ENCODE peak calls at places on chromosome 17, in six cellular contexts. T, D, Y, Q, W and M are unnamed samples.

GRCh38 chr17:67841992-67842391 is 16.7 kb downstream of the BPTF start:
- DNase-seq in W (no peak), T (no peak), D (no peak), Q (no peak), Y (no peak), M (no peak)

GRCh38 chr17:29645516-29646051 is 22.9 kb upstream of the CORO6 start:
- DNase-seq in Q (peak), W (peak), Y (no peak), T (no peak), D (no peak), M (peak)

GRCh38 chr17:39603304-39604016 is 4.3 kb downstream of the NEUROD2 start:
- DNase-seq in W (no peak), Y (no peak), T (no peak), D (no peak), Q (no peak), M (no peak)

GRCh38 chr17:546456-546855 is 168.2 kb downstream of the VPS53 start:
- DNase-seq in W (no peak), Q (no peak), T (no peak), D (no peak), Y (no peak), M (no peak)

GRCh38 chr17:81492202-81492601 is 20.4 kb downstream of the ACTG1 start:
- DNase-seq in W (no peak), D (no peak), Y (no peak), Q (no peak), T (no peak), M (no peak)

GRCh38 chr17:57422574-57423164 is 166.3 kb downstream of the MSI2 start:
- DNase-seq in D (no peak), Y (no peak), Q (no peak), T (peak), W (no peak), M (no peak)

GRCh38 chr17:16924701-16925440 is 47.0 kb downstream of the TNFRSF13B start:
- DNase-seq in Y (no peak), W (no peak), Q (no peak), D (no peak), T (no peak), M (no peak)

GRCh38 chr17:12128946-12129345 is 108.3 kb downstream of the MAP2K4 start:
- DNase-seq in T (no peak), W (no peak), Q (no peak), Y (no peak), D (no peak), M (no peak)

GRCh38 chr17:9090641-9091096 is 69.4 kb downstream of the NTN1 start:
- DNase-seq in Q (no peak), W (no peak), D (no peak), T (no peak), Y (no peak), M (no peak)

GRCh38 chr17:2996208-2996855 is 67.1 kb downstream of the OR1D5 start:
- DNase-seq in W (peak), T (no peak), Q (no peak), Y (no peak), D (no peak), M (no peak)

GRCh38 chr17:57086069-57086930 is 1.3 kb downstream of the AKAP1 start:
- DNase-seq in W (peak), T (no peak), D (no peak), Q (peak), Y (peak), M (no peak)

GRCh38 chr17:12519956-12520594 is 145.6 kb upstream of the MYOCD start:
- DNase-seq in Y (no peak), D (no peak), T (no peak), W (no peak), Q (no peak), M (no peak)

GRCh38 chr17:12053552-12053951 is 32.9 kb downstream of the MAP2K4 start:
- DNase-seq in Q (no peak), Y (peak), W (no peak), D (no peak), T (no peak), M (no peak)

GRCh38 chr17:75047398-75048098 is 523 bp downstream of the KCTD2 start:
- DNase-seq in W (no peak), D (no peak), Q (no peak), T (no peak), Y (peak), M (no peak)

GRCh38 chr17:17387461-17388362 is 84.5 kb downstream of the NT5M start:
- DNase-seq in W (peak), Q (no peak), D (peak), Y (peak), T (no peak), M (no peak)

DNA sequence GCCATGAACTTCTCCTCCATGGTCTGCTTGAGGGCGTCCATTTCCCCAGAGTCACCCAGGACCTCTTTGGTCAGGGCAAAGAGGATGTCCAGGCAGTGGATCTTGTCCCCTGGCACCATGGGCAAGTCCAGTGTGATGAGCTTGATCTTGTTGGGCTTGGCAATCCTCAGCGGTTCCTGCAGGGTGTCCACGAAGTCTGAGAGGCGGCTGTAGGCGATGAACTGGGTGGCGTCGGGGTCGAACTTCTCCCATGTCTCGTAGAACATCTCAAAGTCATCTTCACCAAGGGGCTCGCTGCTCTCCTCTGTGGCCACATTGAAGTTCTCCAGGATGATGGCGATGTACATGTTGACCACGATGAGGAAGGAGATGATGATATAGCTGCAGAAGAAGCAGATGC is 9.0 kb upstream of the CD79B start:
- DNase-seq in Q (no peak), W (no peak), Y (no peak), T (no peak), D (no peak), M (no peak)
- TF ChIP-seq POLR2AphosphoS5 in Q (no peak), W (no peak), Y (no peak), T (no peak), D (no peak), M (no peak)

DNA sequence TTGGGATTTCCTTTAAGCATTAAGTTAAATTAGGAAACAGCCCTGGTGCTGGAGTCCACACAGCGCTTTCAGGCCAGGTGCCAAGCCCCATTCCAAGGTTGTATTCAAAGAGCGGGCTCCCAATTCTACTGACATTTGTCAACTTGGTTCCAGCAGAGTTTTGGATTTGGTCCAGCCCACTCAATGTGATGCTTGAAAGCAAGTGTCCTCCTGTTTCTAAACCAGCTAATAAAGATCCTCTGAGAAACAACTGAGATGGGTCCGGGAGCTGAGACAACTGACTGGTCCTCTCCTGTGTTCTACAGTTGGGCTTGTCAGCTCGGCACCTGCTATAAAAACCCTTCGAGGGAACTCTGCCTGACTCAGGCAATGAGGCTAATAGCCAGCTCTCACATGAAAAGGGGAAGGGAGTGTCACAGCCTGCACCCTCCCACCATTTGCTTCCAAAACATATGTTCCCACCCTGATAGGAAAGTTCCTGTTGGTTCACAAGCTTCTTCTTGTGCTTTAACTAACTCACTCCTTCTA is 11.4 kb downstream of the ERN1 start:
- DNase-seq in Y (no peak), T (no peak), D (no peak), Q (no peak), W (peak), M (peak)
- TF ChIP-seq POLR2AphosphoS5 in Y (no peak), T (no peak), D (no peak), Q (no peak), W (no peak), M (peak)

DNA sequence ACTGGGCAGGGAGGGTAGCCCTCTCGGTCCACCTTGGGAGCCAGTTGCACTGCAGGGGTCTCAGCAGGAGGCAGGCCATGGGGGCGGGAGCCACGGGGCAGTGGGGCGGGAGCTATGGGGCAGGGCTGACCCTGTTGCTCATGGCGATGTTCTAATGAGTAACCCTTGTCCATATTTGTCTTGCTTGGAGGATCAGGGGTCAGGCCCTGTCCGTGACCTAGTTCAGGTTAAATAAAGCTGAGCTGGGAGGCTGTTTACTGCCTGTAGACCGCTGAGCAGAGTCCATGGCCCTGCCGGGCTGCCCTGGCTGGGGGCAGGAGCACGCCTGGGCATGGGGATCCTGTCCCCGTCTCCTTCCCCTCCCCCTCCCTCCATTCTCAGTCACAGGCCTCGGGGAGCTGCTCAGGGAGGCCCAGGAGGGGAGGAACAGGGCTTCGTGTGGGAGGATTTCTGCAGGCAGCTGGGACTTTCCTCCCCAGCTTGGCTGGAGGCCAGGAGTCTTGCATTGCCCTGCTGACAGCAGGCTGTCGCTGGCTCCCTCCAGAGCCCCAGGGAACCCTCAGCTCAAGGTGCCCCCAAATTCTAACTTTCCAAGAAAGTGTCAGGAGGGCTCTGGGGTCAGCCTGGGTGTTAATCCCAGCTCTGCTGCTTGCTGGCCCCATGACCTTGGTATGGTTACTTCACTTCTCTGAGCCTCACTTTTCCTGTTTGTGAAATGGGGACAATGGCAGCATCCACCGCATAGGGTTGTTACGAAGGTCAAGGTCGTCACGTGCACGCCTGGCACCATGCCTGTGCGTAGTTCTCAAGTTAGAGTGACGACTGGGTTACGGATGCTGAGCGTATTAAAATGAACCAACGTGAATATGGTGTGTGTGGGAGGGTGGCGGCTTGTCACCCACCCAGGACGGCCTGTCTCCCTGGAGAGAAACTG is 6.1 kb upstream of the SERPINF2 start:
- DNase-seq in T (no peak), D (no peak), Y (no peak), Q (peak), W (peak), M (peak)
- TF ChIP-seq POLR2AphosphoS5 in T (peak), D (no peak), Y (no peak), Q (no peak), W (no peak), M (peak)

GRCh38 chr17:72518333-72518732 is 397.5 kb downstream of the SOX9 start:
- DNase-seq in Q (no peak), T (no peak), W (no peak), Y (no peak), D (no peak), M (no peak)

GRCh38 chr17:72519598-72519936 is 398.7 kb downstream of the SOX9 start:
- DNase-seq in W (no peak), T (no peak), Y (no peak), D (no peak), Q (no peak), M (no peak)

GRCh38 chr17:72517413-72518237 is 396.8 kb downstream of the SOX9 start:
- DNase-seq in Y (no peak), D (no peak), T (no peak), W (peak), Q (no peak), M (no peak)

GRCh38 chr17:72520665-72521303 is 400.0 kb downstream of the SOX9 start:
- DNase-seq in Q (no peak), W (no peak), T (no peak), Y (no peak), D (no peak), M (no peak)

GRCh38 chr17:72518810-72519597 is 398.2 kb downstream of the SOX9 start:
- DNase-seq in Q (no peak), D (no peak), Y (no peak), T (no peak), W (peak), M (no peak)
- TF ChIP-seq POLR2AphosphoS5 in Q (no peak), D (no peak), Y (no peak), T (no peak), W (peak), M (no peak)

GRCh38 chr17:80168371-80168770 is 1.5 kb upstream of the CARD14 start:
- DNase-seq in D (no peak), Q (no peak), W (no peak), T (no peak), Y (no peak), M (no peak)

GRCh38 chr17:80171681-80172080 is 1.9 kb downstream of the CARD14 start:
- DNase-seq in T (no peak), Q (no peak), W (no peak), D (no peak), Y (no peak), M (no peak)

GRCh38 chr17:80166446-80166845 is 3.4 kb upstream of the CARD14 start:
- DNase-seq in Y (no peak), W (no peak), Q (no peak), D (no peak), T (no peak), M (no peak)

GRCh38 chr17:80169107-80169506 is 723 bp upstream of the CARD14 start:
- DNase-seq in Q (no peak), W (no peak), Y (no peak), D (no peak), T (no peak), M (no peak)

DNA sequence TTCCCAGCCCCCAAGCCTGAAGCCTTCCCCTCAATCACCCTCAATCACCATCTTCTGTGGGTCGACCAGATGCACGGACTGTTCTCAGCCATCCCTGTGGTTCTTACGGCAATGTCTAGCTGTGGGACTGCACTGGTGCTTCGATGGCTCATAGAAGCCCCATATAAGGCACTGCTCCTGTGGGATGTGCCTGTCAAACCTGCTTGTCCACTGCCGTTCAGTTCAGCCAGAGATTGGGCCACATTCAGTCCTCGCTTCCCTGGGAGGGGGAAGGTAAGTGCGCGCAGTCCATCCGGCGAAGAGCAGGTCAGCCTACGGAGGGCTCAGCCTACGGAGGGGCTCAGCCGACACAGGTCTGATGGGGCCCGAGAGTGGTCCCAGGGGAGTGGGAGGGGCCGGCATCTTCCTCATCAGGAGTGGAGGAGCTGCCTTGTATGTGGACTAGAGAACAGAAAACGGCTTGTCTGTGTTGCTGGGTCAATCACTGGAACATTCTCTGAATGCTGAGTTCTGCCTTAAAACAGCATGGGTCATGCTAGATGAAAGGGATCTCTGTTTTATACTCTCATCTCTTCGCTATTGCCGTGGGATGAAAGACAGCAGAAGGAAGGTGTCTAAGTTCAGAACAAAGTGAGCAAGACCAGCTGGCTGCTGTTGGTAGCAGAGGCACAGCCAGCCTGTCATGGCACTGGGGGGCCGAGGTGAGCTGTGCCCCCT is at the start of gene CARD14:
- DNase-seq in Q (peak), W (peak), T (no peak), Y (no peak), D (no peak), M (no peak)
- TF ChIP-seq POLR2AphosphoS5 in Q (no peak), W (no peak), T (no peak), Y (no peak), D (no peak), M (no peak)

GRCh38 chr17:14752007-14752406 is 451.1 kb downstream of the HS3ST3B1 start:
- DNase-seq in W (no peak), Y (no peak), D (no peak), T (no peak), Q (no peak), M (no peak)
- TF ChIP-seq POLR2AphosphoS5 in W (no peak), Y (no peak), D (no peak), T (no peak), Q (no peak), M (no peak)

GRCh38 chr17:78341559-78342437 is 18.1 kb downstream of the SOCS3 start:
- DNase-seq in W (peak), Q (peak), D (no peak), T (no peak), Y (peak), M (peak)
- TF ChIP-seq POLR2AphosphoS5 in W (peak), Q (peak), D (no peak), T (no peak), Y (no peak), M (no peak)

DNA sequence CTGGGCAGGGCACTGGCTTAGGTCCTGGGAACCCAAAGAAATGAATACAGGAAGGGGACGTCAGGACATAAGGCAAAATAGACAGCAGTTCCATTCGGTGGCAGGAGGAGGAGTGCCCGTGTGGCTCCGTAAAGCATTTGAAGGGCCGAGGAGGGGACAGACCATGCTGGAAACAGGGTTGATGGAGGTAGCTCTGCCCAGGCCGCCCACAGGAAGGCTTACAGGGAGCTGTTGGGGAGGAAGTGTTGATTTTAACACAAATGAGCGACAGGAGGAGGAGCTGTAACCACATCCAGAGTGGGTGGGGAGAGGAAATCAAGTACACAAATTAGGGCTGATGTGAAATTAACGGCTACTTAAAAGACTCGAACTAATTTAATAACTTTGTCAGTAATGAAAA is 54.6 kb downstream of the RBFOX3 start:
- DNase-seq in D (no peak), Y (no peak), W (no peak), T (no peak), Q (no peak), M (no peak)
- TF ChIP-seq POLR2AphosphoS5 in D (no peak), Y (no peak), W (no peak), T (no peak), Q (no peak), M (no peak)

DNA sequence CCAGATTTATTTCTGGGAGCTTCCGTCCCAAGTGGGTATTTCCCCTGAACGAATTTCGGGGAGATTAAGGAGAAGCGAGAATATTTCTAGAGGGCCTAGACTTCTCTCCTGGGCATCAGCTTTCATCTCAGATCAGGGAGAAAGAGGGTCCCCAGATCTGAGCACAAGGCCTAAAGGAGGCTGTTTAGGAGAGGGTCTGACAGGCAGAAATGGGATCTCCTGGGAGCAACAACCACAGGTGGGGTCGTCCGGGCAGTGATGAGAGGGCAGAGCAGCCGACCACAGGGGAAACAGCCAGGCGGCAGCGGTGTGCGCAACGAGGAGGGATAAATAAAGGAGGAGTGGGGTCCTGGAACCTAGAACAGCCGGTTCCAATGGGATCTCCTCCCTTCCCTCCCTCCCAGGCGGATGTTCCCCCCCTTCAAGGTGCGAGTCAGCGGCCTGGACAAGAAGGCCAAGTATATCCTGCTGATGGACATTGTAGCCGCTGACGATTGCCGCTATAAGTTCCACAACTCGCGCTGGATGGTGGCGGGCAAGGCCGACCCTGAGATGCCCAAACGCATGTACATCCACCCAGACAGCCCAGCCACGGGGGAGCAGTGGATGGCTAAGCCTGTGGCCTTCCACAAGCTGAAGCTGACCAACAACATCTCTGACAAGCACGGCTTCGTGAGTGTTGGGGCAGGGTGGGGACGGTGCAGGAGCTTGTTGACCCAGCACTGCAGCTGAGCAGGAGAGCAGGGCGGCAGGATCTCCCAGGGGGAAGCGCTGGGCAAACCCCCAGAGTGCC is 1.8 kb downstream of the TBX2 start:
- DNase-seq in T (no peak), Y (no peak), Q (peak), D (no peak), W (no peak), M (no peak)
- TF ChIP-seq POLR2AphosphoS5 in T (no peak), Y (no peak), Q (no peak), D (no peak), W (no peak), M (no peak)